ENCODE peak calls at places on chromosomes 13 and 19, in eight cellular contexts. One of them, this sample, is unnamed.

GRCh38 chr19:10566658-10567410 is 1.0 kb upstream of the KRI1 start:
- DNase-seq in transverse colon: peak; percentile 41
- DNase-seq in fibroblast of lung: no peak
- DNase-seq in progenitor cell of endocrine pancreas: no peak
- DNase-seq in BJ: no peak
- DNase-seq in left ventricle myocardium inferior: no peak
- DNase-seq in CD8-positive, alpha-beta T cell: peak; percentile 38
- DNase-seq in PC-9: no peak
- DNase-seq in this sample: no peak

GRCh38 chr13:42274386-42275097 is 2.6 kb downstream of the AKAP11 start:
- DNase-seq in transverse colon: no peak
- DNase-seq in fibroblast of lung: no peak
- DNase-seq in progenitor cell of endocrine pancreas: no peak
- DNase-seq in BJ: no peak
- DNase-seq in left ventricle myocardium inferior: no peak
- DNase-seq in CD8-positive, alpha-beta T cell: no peak
- DNase-seq in PC-9: no peak
- DNase-seq in this sample: no peak

GRCh38 chr13:29713841-29714240 is 118.4 kb upstream of the SLC7A1 start:
- DNase-seq in transverse colon: no peak
- DNase-seq in fibroblast of lung: no peak
- DNase-seq in progenitor cell of endocrine pancreas: no peak
- DNase-seq in BJ: no peak
- DNase-seq in left ventricle myocardium inferior: no peak
- DNase-seq in CD8-positive, alpha-beta T cell: no peak
- DNase-seq in PC-9: no peak
- DNase-seq in this sample: peak; percentile 14

GRCh38 chr13:94713556-94714182 is 1.3 kb upstream of the SOX21 start:
- DNase-seq in transverse colon: no peak
- DNase-seq in fibroblast of lung: no peak
- DNase-seq in progenitor cell of endocrine pancreas: no peak
- DNase-seq in BJ: no peak
- DNase-seq in left ventricle myocardium inferior: no peak
- DNase-seq in CD8-positive, alpha-beta T cell: no peak
- DNase-seq in PC-9: no peak
- DNase-seq in this sample: no peak

GRCh38 chr13:33206945-33207615 is 78.5 kb downstream of the STARD13 start:
- DNase-seq in transverse colon: no peak
- DNase-seq in fibroblast of lung: no peak
- DNase-seq in progenitor cell of endocrine pancreas: no peak
- DNase-seq in BJ: no peak
- DNase-seq in left ventricle myocardium inferior: no peak
- DNase-seq in CD8-positive, alpha-beta T cell: no peak
- DNase-seq in PC-9: no peak
- DNase-seq in this sample: no peak

GRCh38 chr13:61202042-61202441 is 213.6 kb downstream of the PCDH20 start:
- DNase-seq in transverse colon: no peak
- DNase-seq in fibroblast of lung: no peak
- DNase-seq in progenitor cell of endocrine pancreas: no peak
- DNase-seq in BJ: no peak
- DNase-seq in left ventricle myocardium inferior: no peak
- DNase-seq in CD8-positive, alpha-beta T cell: no peak
- DNase-seq in PC-9: no peak
- DNase-seq in this sample: no peak

GRCh38 chr13:23966691-23967615 is 69.7 kb upstream of the C1QTNF9B start:
- DNase-seq in transverse colon: no peak
- DNase-seq in fibroblast of lung: no peak
- DNase-seq in progenitor cell of endocrine pancreas: no peak
- DNase-seq in BJ: no peak
- DNase-seq in left ventricle myocardium inferior: no peak
- DNase-seq in CD8-positive, alpha-beta T cell: no peak
- DNase-seq in PC-9: no peak
- DNase-seq in this sample: no peak

GRCh38 chr13:26965976-26966375 is 205.4 kb upstream of the GPR12 start:
- DNase-seq in transverse colon: no peak
- DNase-seq in fibroblast of lung: peak; percentile 84
- DNase-seq in progenitor cell of endocrine pancreas: no peak
- DNase-seq in BJ: no peak
- DNase-seq in left ventricle myocardium inferior: peak; percentile 81
- DNase-seq in CD8-positive, alpha-beta T cell: no peak
- DNase-seq in PC-9: no peak
- DNase-seq in this sample: no peak

GRCh38 chr13:25806304-25806974 is 245.4 kb downstream of the SHISA2 start:
- DNase-seq in transverse colon: no peak
- DNase-seq in fibroblast of lung: peak; percentile 73
- DNase-seq in progenitor cell of endocrine pancreas: no peak
- DNase-seq in BJ: no peak
- DNase-seq in left ventricle myocardium inferior: no peak
- DNase-seq in CD8-positive, alpha-beta T cell: no peak
- DNase-seq in PC-9: no peak
- DNase-seq in this sample: no peak

GRCh38 chr19:14271830-14272229 is 65.9 kb upstream of the ADGRL1 start:
- DNase-seq in transverse colon: no peak
- DNase-seq in fibroblast of lung: no peak
- DNase-seq in progenitor cell of endocrine pancreas: no peak
- DNase-seq in BJ: no peak
- DNase-seq in left ventricle myocardium inferior: no peak
- DNase-seq in CD8-positive, alpha-beta T cell: no peak
- DNase-seq in PC-9: no peak
- DNase-seq in this sample: no peak

GRCh38 chr13:94088742-94089141 is 390.7 kb downstream of the DCT start:
- DNase-seq in transverse colon: no peak
- DNase-seq in fibroblast of lung: no peak
- DNase-seq in progenitor cell of endocrine pancreas: no peak
- DNase-seq in BJ: no peak
- DNase-seq in left ventricle myocardium inferior: no peak
- DNase-seq in CD8-positive, alpha-beta T cell: no peak
- DNase-seq in PC-9: no peak
- DNase-seq in this sample: no peak

GRCh38 chr19:32802840-32803239 is 66.7 kb downstream of the SLC7A9 start:
- DNase-seq in transverse colon: no peak
- DNase-seq in fibroblast of lung: no peak
- DNase-seq in progenitor cell of endocrine pancreas: no peak
- DNase-seq in BJ: no peak
- DNase-seq in left ventricle myocardium inferior: no peak
- DNase-seq in CD8-positive, alpha-beta T cell: no peak
- DNase-seq in PC-9: no peak
- DNase-seq in this sample: no peak

GRCh38 chr13:37617162-37617561 is 18.6 kb upstream of the POSTN start:
- DNase-seq in transverse colon: no peak
- DNase-seq in fibroblast of lung: peak; percentile 96
- DNase-seq in progenitor cell of endocrine pancreas: no peak
- DNase-seq in BJ: peak; percentile 75
- DNase-seq in left ventricle myocardium inferior: no peak
- DNase-seq in CD8-positive, alpha-beta T cell: no peak
- DNase-seq in PC-9: peak; percentile 14
- DNase-seq in this sample: peak; percentile 79

GRCh38 chr19:10836478-10837325 is 690 bp upstream of the TMED1 start:
- DNase-seq in transverse colon: peak; percentile 86
- DNase-seq in fibroblast of lung: peak; percentile 77
- DNase-seq in progenitor cell of endocrine pancreas: no peak
- DNase-seq in BJ: no peak
- DNase-seq in left ventricle myocardium inferior: peak; percentile 86
- DNase-seq in CD8-positive, alpha-beta T cell: peak; percentile 59
- DNase-seq in PC-9: no peak
- DNase-seq in this sample: no peak

GRCh38 chr19:10230904-10231623 is at the start of gene S1PR2:
- DNase-seq in transverse colon: peak; percentile 82
- DNase-seq in fibroblast of lung: peak; percentile 60
- DNase-seq in progenitor cell of endocrine pancreas: peak; percentile 89
- DNase-seq in BJ: no peak
- DNase-seq in left ventricle myocardium inferior: peak; percentile 85
- DNase-seq in CD8-positive, alpha-beta T cell: peak; percentile 54
- DNase-seq in PC-9: peak; percentile 75
- DNase-seq in this sample: peak; percentile 49

DNA sequence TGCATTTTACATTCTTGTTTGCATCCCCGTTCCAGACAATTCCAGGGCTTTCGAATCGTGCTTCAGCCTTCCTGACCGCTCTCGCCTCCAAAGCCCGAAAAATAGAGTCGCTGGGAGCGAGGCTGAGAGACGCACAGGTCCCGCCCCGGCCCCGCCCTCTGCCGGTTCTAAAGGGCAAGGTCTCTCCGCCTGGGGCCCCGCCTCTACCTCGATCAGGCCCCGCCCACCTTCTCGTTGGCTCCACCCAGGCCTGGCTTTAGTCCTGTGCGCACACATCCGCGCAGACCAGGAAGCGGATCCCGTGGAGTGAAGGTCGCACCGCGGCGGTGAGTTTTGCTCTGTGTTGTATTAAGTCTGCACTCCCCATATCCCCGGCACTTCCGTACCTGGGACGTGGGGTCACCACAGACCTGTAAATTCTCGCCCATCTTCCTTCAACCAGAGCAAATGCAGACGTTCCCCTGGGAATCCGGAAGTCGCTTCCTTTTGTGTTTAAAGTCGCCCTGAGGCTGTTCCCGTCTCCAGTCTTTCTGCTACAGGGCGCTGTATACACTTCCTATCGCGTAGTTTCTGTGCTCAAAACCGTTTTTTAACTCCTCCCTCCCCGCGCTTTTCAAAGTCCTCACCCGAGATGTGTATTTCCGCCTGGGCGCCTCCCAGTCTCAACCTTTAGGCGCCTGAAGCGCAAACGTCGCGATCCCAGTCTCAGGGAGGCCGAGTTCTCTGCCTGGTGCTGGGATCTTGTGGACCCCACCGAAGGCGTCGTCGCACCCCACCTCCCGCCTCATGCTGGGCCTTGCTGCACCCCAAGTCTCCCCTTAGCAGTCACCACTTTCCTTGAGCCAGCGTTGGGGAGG is at the start of gene ZNF701:
- DNase-seq in transverse colon: peak; percentile 97
- DNase-seq in fibroblast of lung: peak; percentile 87
- DNase-seq in progenitor cell of endocrine pancreas: peak; percentile 97
- DNase-seq in BJ: peak; percentile 59
- DNase-seq in left ventricle myocardium inferior: peak; percentile 97
- DNase-seq in CD8-positive, alpha-beta T cell: peak; percentile 93
- DNase-seq in PC-9: peak; percentile 98
- DNase-seq in this sample: peak; percentile 86
- TF ChIP-seq CTCF in transverse colon: no peak
- TF ChIP-seq CTCF in fibroblast of lung: no peak
- TF ChIP-seq CTCF in progenitor cell of endocrine pancreas: peak; percentile 25
- TF ChIP-seq CTCF in BJ: peak; percentile 42
- TF ChIP-seq CTCF in left ventricle myocardium inferior: peak; percentile 58
- TF ChIP-seq CTCF in CD8-positive, alpha-beta T cell: peak; percentile 30
- TF ChIP-seq CTCF in PC-9: peak; percentile 63
- TF ChIP-seq CTCF in this sample: peak; percentile 68

DNA sequence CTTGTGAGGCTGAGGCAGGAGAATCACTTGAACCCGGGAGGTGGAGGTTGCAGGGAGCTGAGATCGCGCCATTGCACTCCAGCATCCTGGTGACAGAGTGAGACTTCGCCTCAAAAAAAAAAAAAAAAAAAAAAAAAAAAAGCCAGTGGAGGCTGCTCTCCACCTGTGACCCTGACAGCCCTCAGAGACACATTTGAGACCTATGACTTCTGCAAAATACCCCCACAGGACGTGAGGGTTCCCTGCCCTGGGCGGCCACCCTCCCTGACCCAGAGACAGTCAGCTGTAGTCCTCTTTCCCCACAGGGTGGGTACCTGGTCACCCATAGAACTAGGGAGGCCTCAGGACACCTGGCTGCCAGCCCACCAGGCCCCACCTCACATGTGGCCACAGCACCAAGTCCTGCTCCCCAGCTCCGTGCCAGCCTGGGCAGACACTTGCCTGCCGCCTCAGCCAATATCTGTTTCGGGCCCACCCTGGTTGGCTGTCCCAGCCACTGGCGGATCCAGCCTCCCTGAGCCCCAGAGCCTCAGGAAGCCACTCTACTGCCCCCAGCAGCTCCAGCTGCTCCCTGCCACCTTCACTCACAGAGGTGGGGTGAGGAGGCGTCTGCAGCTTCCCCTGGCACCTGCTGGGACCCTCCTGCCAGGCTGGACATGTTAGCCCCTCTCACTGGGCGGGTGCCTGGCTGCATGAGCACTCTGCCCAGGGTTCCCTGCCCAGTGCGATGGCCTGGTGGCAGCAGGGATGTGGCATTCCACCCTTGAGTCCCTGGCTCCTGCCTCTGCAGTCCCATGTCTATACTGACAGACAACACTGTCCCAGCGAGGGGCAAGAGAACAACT is 7.0 kb downstream of the MKNK2 start:
- DNase-seq in transverse colon: no peak
- DNase-seq in fibroblast of lung: no peak
- DNase-seq in progenitor cell of endocrine pancreas: no peak
- DNase-seq in BJ: no peak
- DNase-seq in left ventricle myocardium inferior: no peak
- DNase-seq in CD8-positive, alpha-beta T cell: no peak
- DNase-seq in PC-9: no peak
- DNase-seq in this sample: no peak
- TF ChIP-seq CTCF in transverse colon: no peak
- TF ChIP-seq CTCF in fibroblast of lung: no peak
- TF ChIP-seq CTCF in progenitor cell of endocrine pancreas: no peak
- TF ChIP-seq CTCF in BJ: no peak
- TF ChIP-seq CTCF in left ventricle myocardium inferior: peak; percentile 11
- TF ChIP-seq CTCF in CD8-positive, alpha-beta T cell: no peak
- TF ChIP-seq CTCF in PC-9: no peak
- TF ChIP-seq CTCF in this sample: no peak

GRCh38 chr19:5936308-5936980 is 22.4 kb downstream of the CAPS start:
- DNase-seq in transverse colon: no peak
- DNase-seq in fibroblast of lung: no peak
- DNase-seq in progenitor cell of endocrine pancreas: no peak
- DNase-seq in BJ: no peak
- DNase-seq in left ventricle myocardium inferior: no peak
- DNase-seq in CD8-positive, alpha-beta T cell: no peak
- DNase-seq in PC-9: no peak
- DNase-seq in this sample: no peak
- TF ChIP-seq CTCF in transverse colon: no peak
- TF ChIP-seq CTCF in fibroblast of lung: no peak
- TF ChIP-seq CTCF in progenitor cell of endocrine pancreas: no peak
- TF ChIP-seq CTCF in BJ: no peak
- TF ChIP-seq CTCF in left ventricle myocardium inferior: no peak
- TF ChIP-seq CTCF in CD8-positive, alpha-beta T cell: no peak
- TF ChIP-seq CTCF in PC-9: no peak
- TF ChIP-seq CTCF in this sample: no peak

DNA sequence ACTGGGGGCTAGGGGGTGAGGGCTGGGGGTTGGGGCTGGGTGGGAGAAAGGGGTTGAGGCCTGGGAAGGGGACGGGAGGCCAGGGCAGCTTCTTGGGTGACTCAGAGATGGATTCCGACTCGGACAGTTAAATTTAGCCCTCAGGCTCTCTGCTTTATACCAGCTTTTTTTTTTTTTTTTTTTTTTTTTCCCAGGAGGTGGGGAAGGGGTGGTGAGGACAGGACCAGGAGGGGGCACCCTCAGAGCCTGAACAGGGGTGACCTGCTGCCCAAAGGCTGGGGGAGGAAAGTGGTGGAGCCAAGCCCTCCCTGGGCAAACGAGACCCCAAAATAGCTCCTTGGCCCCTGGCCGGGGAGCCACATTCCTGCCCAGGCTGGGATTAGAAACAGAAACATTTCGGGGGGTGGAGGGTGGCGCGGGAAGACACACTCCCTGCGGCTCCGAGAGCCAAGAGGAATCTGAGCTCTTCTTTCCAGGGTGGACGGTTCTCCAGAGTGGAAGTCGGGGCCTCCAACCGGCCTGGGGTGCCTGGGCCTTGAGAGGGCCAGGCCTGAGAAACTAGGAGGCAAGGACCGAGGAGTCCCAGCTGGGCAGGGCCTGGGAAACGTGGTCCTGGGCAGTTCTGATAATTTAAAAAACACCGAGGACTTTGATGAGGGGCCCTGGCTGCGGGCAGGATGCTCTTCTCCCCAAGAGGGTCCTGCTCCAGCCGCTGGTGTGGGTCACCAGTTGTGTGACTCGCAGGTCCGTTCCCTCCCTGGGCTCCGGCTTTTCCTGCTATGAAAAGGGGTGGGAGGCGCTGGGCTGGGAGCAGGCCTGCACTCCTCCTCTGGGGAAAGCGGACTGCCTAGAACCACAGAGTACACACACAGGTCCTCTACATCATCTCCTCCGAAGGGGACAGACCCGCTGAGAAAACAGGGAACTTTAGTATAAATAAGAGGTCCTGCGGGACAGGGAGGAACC is 813 bp upstream of the DMPK start:
- DNase-seq in transverse colon: peak; percentile 52
- DNase-seq in fibroblast of lung: peak; percentile 65
- DNase-seq in progenitor cell of endocrine pancreas: no peak
- DNase-seq in BJ: peak; percentile 42
- DNase-seq in left ventricle myocardium inferior: peak; percentile 85
- DNase-seq in CD8-positive, alpha-beta T cell: no peak
- DNase-seq in PC-9: peak; percentile 73
- DNase-seq in this sample: peak; percentile 82
- TF ChIP-seq CTCF in transverse colon: no peak
- TF ChIP-seq CTCF in fibroblast of lung: peak; percentile 14
- TF ChIP-seq CTCF in progenitor cell of endocrine pancreas: no peak
- TF ChIP-seq CTCF in BJ: no peak
- TF ChIP-seq CTCF in left ventricle myocardium inferior: no peak
- TF ChIP-seq CTCF in CD8-positive, alpha-beta T cell: no peak
- TF ChIP-seq CTCF in PC-9: no peak
- TF ChIP-seq CTCF in this sample: peak; percentile 50